ENCODE peak calls at places on chromosomes 16 and 17, in nine cellular contexts. E is left cardiac atrium, T is 8988T, V is NCI-H2107, F is T-helper 2 cell, U is right atrium auricular region, G is EL, B is kidney, J is iPS-NIHi11. R is an unnamed sample.

GRCh38 chr16:85301171-85301690 is 189.0 kb upstream of the CIBAR2 start:
- DNase-seq in F (no peak), G (no peak), T (no peak), V (peak), E (no peak), U (no peak), J (no peak), B (no peak), R (no peak)

GRCh38 chr17:15377608-15378007 is 36.2 kb upstream of the TEKT3 start:
- DNase-seq in E (no peak), V (no peak), B (no peak), U (no peak), G (peak), T (no peak), F (no peak), J (peak), R (no peak)

GRCh38 chr16:56814537-56815432 is 50.2 kb upstream of the SLC12A3 start:
- DNase-seq in F (no peak), V (no peak), G (peak), T (peak), J (no peak), E (no peak), B (no peak), U (no peak), R (no peak)

GRCh38 chr17:50066995-50067394 is 11.1 kb downstream of the ITGA3 start:
- DNase-seq in B (no peak), F (no peak), U (no peak), T (no peak), J (no peak), E (no peak), V (no peak), G (no peak), R (no peak)

GRCh38 chr17:30831257-30831656 is 509 bp upstream of the ATAD5 start:
- DNase-seq in E (no peak), J (peak), T (no peak), F (no peak), U (no peak), G (no peak), V (no peak), B (no peak), R (no peak)

GRCh38 chr17:3400008-3400407 is 1.8 kb upstream of the OR1E1 start:
- DNase-seq in F (no peak), T (no peak), E (no peak), V (no peak), J (no peak), U (no peak), G (no peak), B (no peak), R (peak)

GRCh38 chr17:72119280-72119962 is 1.4 kb upstream of the SOX9 start:
- DNase-seq in V (no peak), T (no peak), B (no peak), U (no peak), F (no peak), E (no peak), G (no peak), J (no peak), R (no peak)

GRCh38 chr16:54361813-54362212 is 75.2 kb upstream of the IRX3 start:
- DNase-seq in G (no peak), U (no peak), T (no peak), E (no peak), V (no peak), B (no peak), J (peak), F (no peak), R (no peak)

GRCh38 chr16:89035013-89035697 is 58.1 kb upstream of the CBFA2T3 start:
- DNase-seq in T (no peak), U (no peak), F (no peak), E (no peak), B (no peak), G (no peak), V (no peak), J (no peak), R (peak)

GRCh38 chr16:22370038-22370541 is 4.3 kb downstream of the CDR2 start:
- DNase-seq in B (no peak), U (no peak), J (no peak), V (no peak), G (peak), T (no peak), E (no peak), F (no peak), R (no peak)

GRCh38 chr16:50522324-50522723 is 25.9 kb upstream of the NKD1 start:
- DNase-seq in F (no peak), E (no peak), U (no peak), V (no peak), G (no peak), J (no peak), T (no peak), B (no peak), R (no peak)

GRCh38 chr16:81817789-81818304 is 38.8 kb downstream of the PLCG2 start:
- DNase-seq in G (no peak), B (no peak), T (no peak), F (no peak), V (no peak), U (no peak), E (no peak), J (no peak), R (no peak)

GRCh38 chr16:64711596-64711995 is 410.3 kb downstream of the CDH11 start:
- DNase-seq in V (no peak), F (no peak), T (no peak), E (no peak), U (no peak), B (no peak), G (no peak), J (no peak), R (no peak)

GRCh38 chr16:1850981-1851380 is 21.0 kb downstream of the MEIOB start:
- DNase-seq in F (no peak), T (no peak), G (no peak), B (no peak), U (no peak), E (no peak), J (no peak), V (no peak), R (no peak)

GRCh38 chr17:74368341-74369152 is 1.2 kb downstream of the GPR142 start:
- DNase-seq in E (peak), T (peak), V (peak), B (no peak), J (peak), U (peak), F (peak), G (peak), R (peak)

GRCh38 chr17:62868008-62868407 is 59.9 kb upstream of the MARCHF10 start:
- DNase-seq in T (no peak), E (no peak), G (no peak), J (no peak), F (no peak), V (no peak), U (no peak), B (no peak), R (no peak)

GRCh38 chr16:53091508-53092211 is 36.9 kb downstream of the CHD9 start:
- DNase-seq in T (no peak), E (peak), U (peak), F (no peak), G (peak), B (peak), J (no peak), V (peak), R (peak)

GRCh38 chr16:47777191-47777590 is 316.1 kb downstream of the PHKB start:
- DNase-seq in U (no peak), V (no peak), G (peak), F (no peak), J (no peak), E (no peak), T (no peak), B (no peak), R (no peak)

GRCh38 chr16:49399594-49400364 is 26.2 kb downstream of the C16orf78 start:
- DNase-seq in B (no peak), J (no peak), E (no peak), F (no peak), G (no peak), V (no peak), T (no peak), U (no peak), R (no peak)

GRCh38 chr17:51152766-51153209 is 571 bp upstream of the NME1 start:
- DNase-seq in V (no peak), F (no peak), T (no peak), B (no peak), U (no peak), G (peak), J (peak), E (no peak), R (no peak)

GRCh38 chr16:68183033-68183432 is 52.9 kb downstream of the ESRP2 start:
- DNase-seq in E (no peak), T (no peak), J (no peak), F (no peak), G (no peak), B (no peak), V (no peak), U (no peak), R (no peak)

GRCh38 chr16:24015923-24016322 is 180.1 kb downstream of the PRKCB start:
- DNase-seq in E (no peak), U (no peak), J (peak), F (no peak), G (no peak), V (no peak), B (no peak), T (no peak), R (no peak)

GRCh38 chr17:65011047-65011446 is 45.5 kb downstream of the GNA13 start:
- DNase-seq in E (no peak), T (no peak), J (no peak), B (no peak), G (no peak), F (no peak), V (no peak), U (no peak), R (no peak)

GRCh38 chr17:53191878-53192277 is 630.8 kb upstream of the KIF2B start:
- DNase-seq in V (no peak), G (no peak), E (no peak), J (no peak), F (no peak), U (no peak), T (no peak), B (no peak), R (no peak)

GRCh38 chr17:36850794-36851193 is 86.5 kb upstream of the LHX1 start:
- DNase-seq in G (peak), E (no peak), F (no peak), B (no peak), V (no peak), U (no peak), T (peak), J (no peak), R (no peak)

GRCh38 chr17:80358861-80359260 is 56.1 kb upstream of the ENDOV start:
- DNase-seq in T (no peak), E (no peak), U (no peak), V (no peak), B (no peak), F (no peak), G (no peak), J (no peak), R (no peak)

GRCh38 chr17:3558603-3559269 is 1.1 kb upstream of the TRPV3 start:
- DNase-seq in T (no peak), E (no peak), U (no peak), J (peak), V (no peak), G (peak), F (peak), B (peak), R (peak)

GRCh38 chr16:69097425-69097824 is 8.0 kb upstream of the HAS3 start:
- DNase-seq in J (no peak), T (no peak), B (no peak), F (no peak), E (no peak), G (no peak), V (no peak), U (no peak), R (no peak)

R was measured in Right ventricle myocardium superior.